ENCODE peak calls at places on chromosomes 3 and 15, in ten cellular contexts. One of them, this sample, is unnamed.

GRCh38 chr3:27976933-27977332 is 254.8 kb upstream of the EOMES start:
- DNase-seq in fibroblast of lung: peak
- DNase-seq in GM23248: peak
- DNase-seq in colonic mucosa: no peak
- DNase-seq in kidney: no peak
- DNase-seq in neuronal stem cell: no peak
- DNase-seq in endothelial cell of umbilical vein: no peak
- DNase-seq in H9: no peak
- DNase-seq in neural progenitor cell: no peak
- DNase-seq in astrocyte: no peak
- DNase-seq in this sample: peak

GRCh38 chr3:168040624-168041208 is 55.0 kb downstream of the GOLIM4 start:
- DNase-seq in H9: peak
- DNase-seq in endothelial cell of umbilical vein: peak
- DNase-seq in GM23248: peak
- DNase-seq in neural progenitor cell: peak
- DNase-seq in colonic mucosa: no peak
- DNase-seq in neuronal stem cell: no peak
- DNase-seq in astrocyte: peak
- DNase-seq in fibroblast of lung: peak
- DNase-seq in kidney: no peak
- DNase-seq in this sample: peak

GRCh38 chr3:77825045-77825827 is 785.3 kb downstream of the ROBO2 start:
- DNase-seq in neural progenitor cell: no peak
- DNase-seq in GM23248: peak
- DNase-seq in kidney: peak
- DNase-seq in neuronal stem cell: no peak
- DNase-seq in endothelial cell of umbilical vein: peak
- DNase-seq in astrocyte: peak
- DNase-seq in colonic mucosa: peak
- DNase-seq in H9: no peak
- DNase-seq in fibroblast of lung: peak
- DNase-seq in this sample: peak

GRCh38 chr15:28110416-28110975 is 11.4 kb upstream of the OCA2 start:
- DNase-seq in endothelial cell of umbilical vein: no peak
- DNase-seq in H9: peak
- DNase-seq in GM23248: no peak
- DNase-seq in colonic mucosa: no peak
- DNase-seq in fibroblast of lung: no peak
- DNase-seq in neuronal stem cell: no peak
- DNase-seq in kidney: no peak
- DNase-seq in neural progenitor cell: no peak
- DNase-seq in astrocyte: no peak
- DNase-seq in this sample: no peak

GRCh38 chr15:101138913-101139880 is 112.7 kb downstream of the CHSY1 start:
- DNase-seq in colonic mucosa: no peak
- DNase-seq in H9: no peak
- DNase-seq in neuronal stem cell: no peak
- DNase-seq in endothelial cell of umbilical vein: no peak
- DNase-seq in GM23248: no peak
- DNase-seq in astrocyte: peak
- DNase-seq in neural progenitor cell: no peak
- DNase-seq in fibroblast of lung: peak
- DNase-seq in kidney: peak
- DNase-seq in this sample: no peak

GRCh38 chr3:161171113-161171512 is 50.0 kb upstream of the NMD3 start:
- DNase-seq in neural progenitor cell: no peak
- DNase-seq in endothelial cell of umbilical vein: peak
- DNase-seq in H9: no peak
- DNase-seq in astrocyte: peak
- DNase-seq in neuronal stem cell: no peak
- DNase-seq in fibroblast of lung: peak
- DNase-seq in kidney: peak
- DNase-seq in colonic mucosa: peak
- DNase-seq in GM23248: peak
- DNase-seq in this sample: peak

GRCh38 chr3:64488938-64489337 is 198.9 kb downstream of the ADAMTS9 start:
- DNase-seq in endothelial cell of umbilical vein: no peak
- DNase-seq in kidney: no peak
- DNase-seq in fibroblast of lung: no peak
- DNase-seq in colonic mucosa: no peak
- DNase-seq in neuronal stem cell: no peak
- DNase-seq in H9: no peak
- DNase-seq in neural progenitor cell: peak
- DNase-seq in astrocyte: no peak
- DNase-seq in GM23248: no peak
- DNase-seq in this sample: no peak

GRCh38 chr3:61901481-61901880 is 340.1 kb downstream of the PTPRG start:
- DNase-seq in neuronal stem cell: no peak
- DNase-seq in astrocyte: no peak
- DNase-seq in kidney: no peak
- DNase-seq in H9: no peak
- DNase-seq in colonic mucosa: no peak
- DNase-seq in GM23248: no peak
- DNase-seq in neural progenitor cell: no peak
- DNase-seq in fibroblast of lung: no peak
- DNase-seq in endothelial cell of umbilical vein: no peak
- DNase-seq in this sample: no peak

GRCh38 chr15:82105458-82106205 is 59.8 kb upstream of the MEX3B start:
- DNase-seq in astrocyte: peak
- DNase-seq in GM23248: peak
- DNase-seq in kidney: no peak
- DNase-seq in endothelial cell of umbilical vein: no peak
- DNase-seq in H9: peak
- DNase-seq in neuronal stem cell: no peak
- DNase-seq in neural progenitor cell: no peak
- DNase-seq in fibroblast of lung: peak
- DNase-seq in colonic mucosa: no peak
- DNase-seq in this sample: peak

GRCh38 chr15:48954538-48954937 is 9.2 kb downstream of the SHC4 start:
- DNase-seq in kidney: no peak
- DNase-seq in endothelial cell of umbilical vein: no peak
- DNase-seq in H9: peak
- DNase-seq in colonic mucosa: no peak
- DNase-seq in GM23248: peak
- DNase-seq in neuronal stem cell: no peak
- DNase-seq in fibroblast of lung: peak
- DNase-seq in astrocyte: peak
- DNase-seq in neural progenitor cell: peak
- DNase-seq in this sample: no peak

GRCh38 chr15:81336568-81336967 is 12.6 kb upstream of the STARD5 start:
- DNase-seq in H9: no peak
- DNase-seq in kidney: no peak
- DNase-seq in neuronal stem cell: no peak
- DNase-seq in astrocyte: peak
- DNase-seq in colonic mucosa: no peak
- DNase-seq in endothelial cell of umbilical vein: peak
- DNase-seq in fibroblast of lung: peak
- DNase-seq in neural progenitor cell: no peak
- DNase-seq in GM23248: peak
- DNase-seq in this sample: peak

GRCh38 chr3:132445812-132446211 is 28.5 kb downstream of the DNAJC13 start:
- DNase-seq in kidney: no peak
- DNase-seq in colonic mucosa: no peak
- DNase-seq in fibroblast of lung: peak
- DNase-seq in astrocyte: no peak
- DNase-seq in neuronal stem cell: no peak
- DNase-seq in GM23248: peak
- DNase-seq in endothelial cell of umbilical vein: peak
- DNase-seq in neural progenitor cell: no peak
- DNase-seq in H9: no peak
- DNase-seq in this sample: peak

GRCh38 chr3:53490131-53490474 is 4.3 kb upstream of the CACNA1D start:
- DNase-seq in colonic mucosa: no peak
- DNase-seq in neuronal stem cell: no peak
- DNase-seq in fibroblast of lung: no peak
- DNase-seq in GM23248: no peak
- DNase-seq in astrocyte: no peak
- DNase-seq in H9: no peak
- DNase-seq in endothelial cell of umbilical vein: no peak
- DNase-seq in neural progenitor cell: no peak
- DNase-seq in kidney: no peak
- DNase-seq in this sample: no peak
- H3K9ac ChIP-seq in colonic mucosa: no peak
- H3K9ac ChIP-seq in neuronal stem cell: no peak
- H3K9ac ChIP-seq in fibroblast of lung: no peak
- H3K9ac ChIP-seq in GM23248: no peak
- H3K9ac ChIP-seq in astrocyte: no peak
- H3K9ac ChIP-seq in H9: no peak
- H3K9ac ChIP-seq in endothelial cell of umbilical vein: no peak
- H3K9ac ChIP-seq in neural progenitor cell: no peak
- H3K9ac ChIP-seq in kidney: no peak
- H3K9ac ChIP-seq in this sample: no peak

DNA sequence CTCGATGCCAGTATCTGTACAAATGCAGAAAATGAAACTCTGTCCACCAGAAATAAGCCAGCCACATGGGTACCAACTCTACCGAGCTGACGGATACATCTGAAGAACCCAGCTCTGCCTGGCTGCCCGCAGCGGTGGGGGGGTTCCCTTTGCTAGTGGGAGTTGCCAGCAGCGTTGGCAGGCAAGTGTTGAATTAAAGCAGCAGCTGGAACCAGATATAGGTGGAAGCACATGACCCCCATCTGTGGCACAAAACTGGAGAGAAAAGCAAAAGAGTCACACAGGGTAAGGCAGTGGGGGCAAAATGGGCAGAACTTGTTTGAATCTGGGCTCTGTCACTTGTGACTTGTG is 17.9 kb downstream of the CRYGS start:
- DNase-seq in endothelial cell of umbilical vein: no peak
- DNase-seq in colonic mucosa: no peak
- DNase-seq in kidney: no peak
- DNase-seq in fibroblast of lung: no peak
- DNase-seq in neuronal stem cell: no peak
- DNase-seq in H9: no peak
- DNase-seq in neural progenitor cell: no peak
- DNase-seq in GM23248: no peak
- DNase-seq in astrocyte: no peak
- DNase-seq in this sample: no peak
- H3K9ac ChIP-seq in endothelial cell of umbilical vein: no peak
- H3K9ac ChIP-seq in colonic mucosa: no peak
- H3K9ac ChIP-seq in kidney: no peak
- H3K9ac ChIP-seq in fibroblast of lung: no peak
- H3K9ac ChIP-seq in neuronal stem cell: no peak
- H3K9ac ChIP-seq in H9: no peak
- H3K9ac ChIP-seq in neural progenitor cell: no peak
- H3K9ac ChIP-seq in GM23248: no peak
- H3K9ac ChIP-seq in astrocyte: no peak
- H3K9ac ChIP-seq in this sample: no peak

DNA sequence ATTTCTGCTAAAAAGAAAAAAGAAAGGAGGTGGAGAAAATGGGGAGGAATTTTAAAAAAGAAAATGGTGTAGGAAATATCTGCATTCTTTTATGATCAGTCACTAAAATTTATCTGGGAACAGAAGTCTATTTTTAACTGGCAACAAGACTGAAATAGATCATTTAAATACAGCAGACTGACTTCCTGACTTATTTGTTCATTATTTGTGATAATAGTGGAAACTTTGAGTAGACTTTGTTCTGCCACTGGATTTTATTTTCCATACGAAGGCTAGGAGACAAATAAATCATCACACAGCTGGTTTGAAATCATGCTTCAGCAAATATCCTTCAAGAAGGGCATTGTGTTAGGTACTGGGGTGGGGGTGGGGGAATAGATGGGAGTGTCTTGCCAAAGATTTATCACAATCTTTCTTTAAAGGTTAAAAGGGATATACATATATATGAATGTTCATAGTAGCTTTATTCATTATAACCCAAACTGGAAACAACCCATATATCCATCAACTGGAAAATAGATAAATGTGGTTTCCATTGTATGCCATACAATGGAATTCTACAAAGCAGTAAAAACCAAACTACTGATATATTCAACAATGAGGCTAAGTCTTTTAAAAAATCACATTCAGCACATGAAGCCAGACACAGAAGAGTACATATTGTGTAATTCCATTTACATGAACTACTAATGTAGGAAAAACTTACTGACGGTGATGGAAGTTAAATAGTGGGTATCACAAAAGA is 4.7 kb upstream of the CLASP2 start:
- DNase-seq in H9: no peak
- DNase-seq in kidney: no peak
- DNase-seq in neural progenitor cell: no peak
- DNase-seq in fibroblast of lung: peak
- DNase-seq in astrocyte: peak
- DNase-seq in endothelial cell of umbilical vein: peak
- DNase-seq in colonic mucosa: no peak
- DNase-seq in neuronal stem cell: no peak
- DNase-seq in GM23248: peak
- DNase-seq in this sample: no peak
- H3K9ac ChIP-seq in H9: no peak
- H3K9ac ChIP-seq in kidney: no peak
- H3K9ac ChIP-seq in neural progenitor cell: no peak
- H3K9ac ChIP-seq in fibroblast of lung: no peak
- H3K9ac ChIP-seq in astrocyte: no peak
- H3K9ac ChIP-seq in endothelial cell of umbilical vein: no peak
- H3K9ac ChIP-seq in colonic mucosa: no peak
- H3K9ac ChIP-seq in neuronal stem cell: no peak
- H3K9ac ChIP-seq in GM23248: no peak
- H3K9ac ChIP-seq in this sample: no peak

GRCh38 chr3:194340757-194341400 is 10.2 kb downstream of the CPN2 start:
- DNase-seq in colonic mucosa: no peak
- DNase-seq in kidney: peak
- DNase-seq in neuronal stem cell: no peak
- DNase-seq in endothelial cell of umbilical vein: no peak
- DNase-seq in fibroblast of lung: no peak
- DNase-seq in astrocyte: no peak
- DNase-seq in GM23248: no peak
- DNase-seq in H9: peak
- DNase-seq in neural progenitor cell: no peak
- DNase-seq in this sample: no peak
- H3K9ac ChIP-seq in colonic mucosa: no peak
- H3K9ac ChIP-seq in kidney: no peak
- H3K9ac ChIP-seq in neuronal stem cell: peak
- H3K9ac ChIP-seq in endothelial cell of umbilical vein: no peak
- H3K9ac ChIP-seq in fibroblast of lung: no peak
- H3K9ac ChIP-seq in astrocyte: no peak
- H3K9ac ChIP-seq in GM23248: no peak
- H3K9ac ChIP-seq in H9: no peak
- H3K9ac ChIP-seq in neural progenitor cell: no peak
- H3K9ac ChIP-seq in this sample: no peak

GRCh38 chr15:44536298-44536961 is 517 bp upstream of the EIF3J start:
- DNase-seq in colonic mucosa: peak
- DNase-seq in GM23248: peak
- DNase-seq in neuronal stem cell: peak
- DNase-seq in H9: peak
- DNase-seq in fibroblast of lung: peak
- DNase-seq in astrocyte: peak
- DNase-seq in endothelial cell of umbilical vein: peak
- DNase-seq in neural progenitor cell: peak
- DNase-seq in kidney: peak
- DNase-seq in this sample: peak
- H3K9ac ChIP-seq in colonic mucosa: peak
- H3K9ac ChIP-seq in GM23248: peak
- H3K9ac ChIP-seq in neuronal stem cell: peak
- H3K9ac ChIP-seq in H9: peak
- H3K9ac ChIP-seq in fibroblast of lung: peak
- H3K9ac ChIP-seq in astrocyte: peak
- H3K9ac ChIP-seq in endothelial cell of umbilical vein: peak
- H3K9ac ChIP-seq in neural progenitor cell: peak
- H3K9ac ChIP-seq in kidney: peak
- H3K9ac ChIP-seq in this sample: peak

DNA sequence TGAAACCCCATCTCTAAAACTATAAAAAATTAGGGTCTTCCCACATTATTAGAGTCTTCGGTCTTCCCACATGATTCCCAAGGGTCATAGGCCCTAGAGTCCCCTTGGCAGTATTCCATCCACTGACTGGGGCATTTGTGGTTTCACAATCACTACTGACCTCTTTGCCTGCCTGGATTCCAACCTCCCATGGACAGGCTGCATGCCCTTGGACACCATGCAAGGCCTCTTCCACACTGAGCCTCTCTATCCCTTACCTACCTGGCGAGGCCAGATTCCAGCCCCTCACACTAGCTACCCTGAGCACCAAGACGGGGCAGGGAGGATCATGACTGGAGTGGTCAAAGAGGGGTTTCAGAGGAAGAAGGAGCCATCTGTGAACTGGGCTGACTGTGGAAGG is 64.4 kb downstream of the SRGAP3 start:
- DNase-seq in neuronal stem cell: no peak
- DNase-seq in kidney: no peak
- DNase-seq in H9: no peak
- DNase-seq in GM23248: no peak
- DNase-seq in fibroblast of lung: no peak
- DNase-seq in endothelial cell of umbilical vein: no peak
- DNase-seq in colonic mucosa: no peak
- DNase-seq in neural progenitor cell: no peak
- DNase-seq in astrocyte: no peak
- DNase-seq in this sample: no peak
- H3K9ac ChIP-seq in neuronal stem cell: no peak
- H3K9ac ChIP-seq in kidney: no peak
- H3K9ac ChIP-seq in H9: no peak
- H3K9ac ChIP-seq in GM23248: no peak
- H3K9ac ChIP-seq in fibroblast of lung: no peak
- H3K9ac ChIP-seq in endothelial cell of umbilical vein: no peak
- H3K9ac ChIP-seq in colonic mucosa: no peak
- H3K9ac ChIP-seq in neural progenitor cell: no peak
- H3K9ac ChIP-seq in astrocyte: no peak
- H3K9ac ChIP-seq in this sample: no peak

This sample was measured in mammary epithelial cell.